ENCODE peak calls at places on chromosome 14, in five cellular contexts. S, O, P, N and V are unnamed samples.

GRCh38 chr14:36605506-36605857 is 23.1 kb upstream of the NKX2-8 start:
- DNase-seq in S (no peak), O (no peak), P (peak; percentile 51), N (no peak), V (no peak)

GRCh38 chr14:57221931-57222330 is 46.8 kb downstream of the EXOC5 start:
- DNase-seq in S (no peak), O (no peak), P (no peak), N (no peak), V (no peak)

GRCh38 chr14:106564058-106564643 is 1037.8 kb downstream of the TMEM121 start:
- DNase-seq in S (peak; percentile 57), O (no peak), P (no peak), N (no peak), V (no peak)

GRCh38 chr14:89493877-89494634 is 77.0 kb upstream of the FOXN3 start:
- DNase-seq in S (no peak), O (no peak), P (no peak), N (no peak), V (no peak)

GRCh38 chr14:89013098-89013504 is 188.7 kb downstream of the TTC8 start:
- DNase-seq in S (no peak), O (no peak), P (peak; percentile 43), N (no peak), V (no peak)

GRCh38 chr14:37466623-37467088 is 128.4 kb downstream of the FOXA1 start:
- DNase-seq in S (no peak), O (no peak), P (no peak), N (no peak), V (no peak)

GRCh38 chr14:80955434-80955939 is at the start of gene TSHR:
- DNase-seq in S (peak; percentile 48), O (no peak), P (no peak), N (no peak), V (no peak)

GRCh38 chr14:77574446-77575125 is 41.9 kb downstream of the SPTLC2 start:
- DNase-seq in S (no peak), O (no peak), P (peak; percentile 33), N (no peak), V (no peak)

GRCh38 chr14:33835677-33836076 is 115.2 kb downstream of the EGLN3 start:
- DNase-seq in S (no peak), O (no peak), P (no peak), N (no peak), V (no peak)

GRCh38 chr14:52553002-52553670 is 500 bp downstream of the GPR137C start:
- DNase-seq in S (peak; percentile 66), O (peak; percentile 49), P (peak; percentile 70), N (no peak), V (no peak)

GRCh38 chr14:54329082-54329695 is 67.6 kb upstream of the CDKN3 start:
- DNase-seq in S (no peak), O (no peak), P (peak; percentile 69), N (peak; percentile 17), V (peak; percentile 77)

GRCh38 chr14:20904393-20905029 is 13.3 kb downstream of the RNASE3 start:
- DNase-seq in S (no peak), O (no peak), P (no peak), N (no peak), V (peak; percentile 33)

GRCh38 chr14:32468955-32469354 is 139.9 kb downstream of the AKAP6 start:
- DNase-seq in S (no peak), O (no peak), P (peak; percentile 94), N (no peak), V (no peak)

GRCh38 chr14:50762001-50762930 is 68.7 kb downstream of the NIN start:
- DNase-seq in S (no peak), O (no peak), P (peak; percentile 95), N (no peak), V (no peak)

GRCh38 chr14:33738029-33738428 is 212.8 kb downstream of the EGLN3 start:
- DNase-seq in S (no peak), O (no peak), P (no peak), N (no peak), V (no peak)

GRCh38 chr14:37253905-37254304 is 56.2 kb downstream of the MIPOL1 start:
- DNase-seq in S (no peak), O (peak; percentile 46), P (peak; percentile 78), N (no peak), V (no peak)

GRCh38 chr14:103185051-103186027 is 62.1 kb downstream of the TNFAIP2 start:
- DNase-seq in S (no peak), O (no peak), P (peak; percentile 49), N (no peak), V (no peak)

GRCh38 chr14:54207075-54207474 is 189.7 kb upstream of the CDKN3 start:
- DNase-seq in S (no peak), O (no peak), P (peak; percentile 59), N (no peak), V (no peak)

GRCh38 chr14:83171761-83172160 is 1638.1 kb upstream of the SEL1L start:
- DNase-seq in S (no peak), O (no peak), P (no peak), N (no peak), V (no peak)

GRCh38 chr14:97299661-97300060 is 502.5 kb downstream of the VRK1 start:
- DNase-seq in S (no peak), O (no peak), P (no peak), N (no peak), V (no peak)

GRCh38 chr14:89906000-89906399 is 48.5 kb downstream of the EFCAB11 start:
- DNase-seq in S (no peak), O (no peak), P (no peak), N (no peak), V (no peak)

GRCh38 chr14:37590096-37590809 is 4.8 kb downstream of the FOXA1 start:
- DNase-seq in S (no peak), O (no peak), P (no peak), N (no peak), V (no peak)

GRCh38 chr14:95253039-95253620 is 66.6 kb downstream of the CLMN start:
- DNase-seq in S (no peak), O (no peak), P (peak; percentile 39), N (no peak), V (no peak)

GRCh38 chr14:39310071-39310470 is 76.4 kb downstream of the MIA2 start:
- DNase-seq in S (no peak), O (no peak), P (no peak), N (no peak), V (no peak)

DNA sequence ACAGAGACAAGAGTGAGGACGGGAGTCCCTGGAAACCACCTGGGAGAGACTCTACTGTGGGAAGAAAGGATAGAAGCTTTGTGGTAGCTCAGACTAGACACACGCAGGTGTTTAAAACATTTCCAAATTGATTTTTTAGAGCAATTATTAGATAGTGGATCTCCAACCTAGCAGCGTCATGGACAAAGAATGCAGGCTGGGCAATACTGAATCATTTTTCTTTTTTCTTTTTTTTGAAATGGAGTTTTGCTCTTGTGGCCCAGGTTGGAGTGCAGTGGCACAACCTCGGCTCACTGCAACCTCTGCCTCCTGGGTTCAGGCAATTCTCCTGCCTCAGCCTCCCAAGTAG is 13.1 kb downstream of the GPR132 start:
- DNase-seq in S (no peak), O (no peak), P (peak; percentile 43), N (no peak), V (no peak)
- H3K27ac ChIP-seq in S (no peak overlapping the region), O (no peak overlapping the region), P (no peak overlapping the region), N (no peak overlapping the region), V (no peak overlapping the region)

DNA sequence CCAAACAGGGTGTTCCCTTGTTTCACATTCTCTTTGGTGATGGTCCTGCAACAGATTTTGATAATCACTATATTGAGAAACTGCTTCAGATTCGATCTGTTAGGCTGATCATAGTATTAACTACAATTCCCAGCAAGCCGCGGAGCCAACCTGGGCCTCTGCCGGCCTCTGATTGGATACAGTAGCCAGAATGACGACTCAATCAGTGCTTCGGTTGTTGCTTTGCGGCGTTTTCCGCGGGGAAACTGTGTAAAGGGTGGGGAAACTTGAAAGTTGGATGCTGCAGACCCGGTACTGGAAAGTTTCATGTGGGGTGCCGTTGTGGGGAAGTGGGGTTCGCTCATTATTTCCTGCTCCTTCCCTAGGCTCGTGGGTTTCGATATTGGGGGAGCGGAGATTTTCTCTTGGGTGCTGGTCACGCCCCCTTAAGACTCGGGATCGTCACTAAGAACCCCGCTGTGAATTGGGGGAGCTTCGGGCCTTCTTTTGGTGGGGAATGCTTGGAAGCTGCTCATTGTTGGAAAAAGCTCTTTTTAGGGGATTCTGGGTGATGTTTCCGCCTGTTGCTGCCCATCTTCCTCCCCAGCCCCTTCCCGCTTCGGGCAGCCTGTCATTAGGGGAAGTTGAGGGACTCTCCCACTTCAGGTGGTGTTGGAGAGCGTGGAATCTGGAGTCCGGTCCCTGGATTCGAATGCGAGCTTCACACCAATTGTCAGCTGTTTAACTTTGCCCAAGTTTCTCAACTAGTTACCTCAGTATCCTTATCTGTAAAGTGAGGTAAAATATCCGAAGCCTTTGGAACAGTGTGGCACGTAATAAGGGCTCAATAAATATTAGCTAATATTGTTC is at the start of gene RAD51B:
- DNase-seq in S (peak; percentile 89), O (peak; percentile 89), P (peak; percentile 92), N (peak; percentile 81), V (peak; percentile 50)
- H3K27ac ChIP-seq in S (peak within 1 kb of the TSS; percentile 73), O (no peak within 1 kb of the TSS), P (peak within 1 kb of the TSS; percentile 40), N (peak within 1 kb of the TSS; percentile 60), V (no peak within 1 kb of the TSS)

GRCh38 chr14:93105362-93105761 is 10.4 kb downstream of the ITPK1 start:
- DNase-seq in S (peak; percentile 85), O (peak; percentile 84), P (peak; percentile 71), N (no peak), V (no peak)

GRCh38 chr14:93103392-93104080 is 12.2 kb downstream of the ITPK1 start:
- DNase-seq in S (peak; percentile 81), O (peak; percentile 60), P (peak; percentile 30), N (no peak), V (no peak)

GRCh38 chr14:93107383-93107782 is 8.3 kb downstream of the ITPK1 start:
- DNase-seq in S (no peak), O (no peak), P (no peak), N (no peak), V (no peak)

GRCh38 chr14:93106541-93107156 is 9.1 kb downstream of the ITPK1 start:
- DNase-seq in S (no peak), O (no peak), P (no peak), N (no peak), V (no peak)

GRCh38 chr14:93104961-93105360 is 10.8 kb downstream of the ITPK1 start:
- DNase-seq in S (no peak), O (no peak), P (no peak), N (no peak), V (no peak)
- H3K27ac ChIP-seq in S (peak overlapping the region; percentile 49), O (no peak overlapping the region), P (no peak overlapping the region), N (peak overlapping the region; percentile 51), V (no peak overlapping the region)

GRCh38 chr14:61437383-61437782 is 116.0 kb downstream of the PRKCH start:
- DNase-seq in S (no peak), O (no peak), P (no peak), N (no peak), V (no peak)

GRCh38 chr14:61439779-61440418 is 118.5 kb downstream of the PRKCH start:
- DNase-seq in S (no peak), O (no peak), P (no peak), N (no peak), V (no peak)

GRCh38 chr14:61438036-61438435 is 116.7 kb downstream of the PRKCH start:
- DNase-seq in S (no peak), O (no peak), P (no peak), N (no peak), V (no peak)

GRCh38 chr14:61438860-61439765 is 117.7 kb downstream of the PRKCH start:
- DNase-seq in S (peak; percentile 71), O (no peak), P (peak; percentile 64), N (no peak), V (no peak)

DNA sequence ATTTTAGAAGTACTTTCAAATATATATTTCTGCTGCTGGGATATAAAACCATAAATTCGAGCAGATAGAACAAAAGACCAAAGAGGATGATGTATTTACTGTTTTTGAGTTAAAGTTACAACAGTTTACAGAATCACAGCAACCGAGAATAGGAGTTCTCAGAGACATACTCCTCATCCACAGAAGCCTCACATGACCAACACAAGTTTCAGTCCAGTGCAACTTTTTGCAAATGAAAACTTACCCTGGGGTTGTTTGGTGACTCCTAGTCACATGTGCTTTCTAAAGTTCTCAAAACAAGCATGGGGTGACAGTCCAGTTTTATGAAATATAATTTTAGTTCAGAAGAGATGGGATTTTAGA is 117.1 kb downstream of the PRKCH start:
- DNase-seq in S (no peak), O (no peak), P (no peak), N (no peak), V (no peak)
- H3K27ac ChIP-seq in S (peak overlapping the region; percentile 77), O (no peak overlapping the region), P (no peak overlapping the region), N (peak overlapping the region; percentile 44), V (no peak overlapping the region)